ENCODE peak calls at places on chromosomes 5 and 9, in nine cellular contexts. One of them, this sample, is unnamed.

GRCh38 chr9:91008568-91008967 is 206.9 kb downstream of the SYK start:
- DNase-seq in DMS79: no peak
- DNase-seq in Panc1: no peak
- DNase-seq in NCI-H2081: no peak
- DNase-seq in AG08396: no peak
- DNase-seq in body of pancreas: no peak
- DNase-seq in left colon: no peak
- DNase-seq in fibroblast of mammary gland: no peak
- DNase-seq in GM23248: no peak
- DNase-seq in this sample: no peak

GRCh38 chr5:8396756-8397155 is 527.8 kb downstream of the MTRR start:
- DNase-seq in DMS79: no peak
- DNase-seq in Panc1: no peak
- DNase-seq in NCI-H2081: no peak
- DNase-seq in AG08396: peak
- DNase-seq in body of pancreas: no peak
- DNase-seq in left colon: no peak
- DNase-seq in fibroblast of mammary gland: peak
- DNase-seq in GM23248: peak
- DNase-seq in this sample: no peak

GRCh38 chr9:95880011-95880690 is 4.7 kb downstream of the ERCC6L2 start:
- DNase-seq in DMS79: no peak
- DNase-seq in Panc1: no peak
- DNase-seq in NCI-H2081: peak
- DNase-seq in AG08396: peak
- DNase-seq in body of pancreas: no peak
- DNase-seq in left colon: no peak
- DNase-seq in fibroblast of mammary gland: peak
- DNase-seq in GM23248: peak
- DNase-seq in this sample: peak

GRCh38 chr5:102583663-102584062 is 84.9 kb upstream of the SLCO6A1 start:
- DNase-seq in DMS79: no peak
- DNase-seq in Panc1: no peak
- DNase-seq in NCI-H2081: peak
- DNase-seq in AG08396: peak
- DNase-seq in body of pancreas: no peak
- DNase-seq in left colon: no peak
- DNase-seq in fibroblast of mammary gland: peak
- DNase-seq in GM23248: peak
- DNase-seq in this sample: no peak

GRCh38 chr5:159043551-159043950 is 56.2 kb downstream of the EBF1 start:
- DNase-seq in DMS79: no peak
- DNase-seq in Panc1: no peak
- DNase-seq in NCI-H2081: no peak
- DNase-seq in AG08396: no peak
- DNase-seq in body of pancreas: no peak
- DNase-seq in left colon: no peak
- DNase-seq in fibroblast of mammary gland: no peak
- DNase-seq in GM23248: no peak
- DNase-seq in this sample: no peak

GRCh38 chr5:170861855-170862766 is at the start of gene RANBP17:
- DNase-seq in DMS79: peak
- DNase-seq in Panc1: no peak
- DNase-seq in NCI-H2081: peak
- DNase-seq in AG08396: peak
- DNase-seq in body of pancreas: peak
- DNase-seq in left colon: peak
- DNase-seq in fibroblast of mammary gland: peak
- DNase-seq in GM23248: peak
- DNase-seq in this sample: peak

GRCh38 chr5:111984044-111984443 is 227.1 kb upstream of the NREP start:
- DNase-seq in DMS79: no peak
- DNase-seq in Panc1: no peak
- DNase-seq in NCI-H2081: no peak
- DNase-seq in AG08396: peak
- DNase-seq in body of pancreas: no peak
- DNase-seq in left colon: no peak
- DNase-seq in fibroblast of mammary gland: peak
- DNase-seq in GM23248: peak
- DNase-seq in this sample: no peak

GRCh38 chr5:53059281-53059680 is 50.3 kb downstream of the MOCS2 start:
- DNase-seq in DMS79: no peak
- DNase-seq in Panc1: no peak
- DNase-seq in NCI-H2081: no peak
- DNase-seq in AG08396: no peak
- DNase-seq in body of pancreas: no peak
- DNase-seq in left colon: no peak
- DNase-seq in fibroblast of mammary gland: peak
- DNase-seq in GM23248: no peak
- DNase-seq in this sample: no peak

This sample was measured in LNCaP clone FGC.